ENCODE peak calls at places on chromosomes 6 and 20, in seven cellular contexts. D, G, Y, T, P, F and H are unnamed samples. For H3K36me3, the result is how much of the 10 kb centered on the place peaks cover.

GRCh38 chr6:5411414-5411813 is 150.1 kb downstream of the FARS2 start:
- DNase-seq in P (no peak), T (no peak), D (no peak), F (no peak), Y (no peak), G (no peak), H (no peak)

GRCh38 chr6:43368517-43369160 is 808 bp downstream of the ZNF318 start:
- DNase-seq in T (peak), G (peak), F (no peak), P (no peak), D (peak), Y (peak), H (no peak)

GRCh38 chr6:139713911-139714527 is 339.6 kb upstream of the CITED2 start:
- DNase-seq in Y (no peak), G (no peak), T (no peak), D (no peak), P (no peak), F (no peak), H (no peak)

GRCh38 chr6:14035448-14035847 is 82.1 kb upstream of the CD83 start:
- DNase-seq in P (no peak), T (peak), G (peak), F (no peak), Y (no peak), D (no peak), H (no peak)

GRCh38 chr6:160222491-160222890 is 36.1 kb downstream of the SLC22A2 start:
- DNase-seq in F (no peak), T (peak), P (no peak), D (no peak), Y (no peak), G (no peak), H (no peak)

GRCh38 chr20:25223765-25224720 is 23.8 kb upstream of the PYGB start:
- DNase-seq in D (peak), P (no peak), G (no peak), T (no peak), F (no peak), Y (no peak), H (no peak)

GRCh38 chr6:147905721-147906120 is 397.2 kb downstream of the SAMD5 start:
- DNase-seq in F (no peak), T (no peak), G (no peak), Y (no peak), P (no peak), D (no peak), H (no peak)

GRCh38 chr6:15479761-15480160 is 183.1 kb downstream of the DTNBP1 start:
- DNase-seq in G (no peak), Y (no peak), F (no peak), P (no peak), T (no peak), D (no peak), H (no peak)

GRCh38 chr6:27237089-27237723 is 10.3 kb upstream of the PRSS16 start:
- DNase-seq in Y (no peak), P (no peak), D (no peak), G (peak), T (peak), F (no peak), H (peak)

GRCh38 chr20:1313236-1313964 is 15.5 kb downstream of the SDCBP2 start:
- DNase-seq in P (peak), G (peak), F (peak), D (peak), Y (peak), T (peak), H (peak)

GRCh38 chr6:151658091-151658490 is 149.4 kb upstream of the ESR1 start:
- DNase-seq in T (no peak), Y (no peak), F (no peak), P (no peak), G (no peak), D (no peak), H (no peak)

GRCh38 chr6:137043710-137044365 is 927 bp downstream of the IL20RA start:
- DNase-seq in P (no peak), G (peak), F (no peak), T (peak), Y (peak), D (peak), H (no peak)

GRCh38 chr6:163872335-163872734 is 457.8 kb downstream of the QKI start:
- DNase-seq in Y (no peak), T (no peak), G (peak), P (no peak), D (no peak), F (no peak), H (no peak)

GRCh38 chr20:58313366-58313765 is 3.9 kb downstream of the RAB22A start:
- DNase-seq in T (no peak), F (no peak), D (no peak), G (no peak), Y (no peak), P (peak), H (no peak)

GRCh38 chr6:35381132-35381531 is 38.8 kb downstream of the PPARD start:
- DNase-seq in Y (no peak), P (no peak), G (no peak), D (no peak), T (no peak), F (no peak), H (no peak)

GRCh38 chr6:50816115-50816675 is 2.5 kb upstream of the TFAP2B start:
- DNase-seq in D (no peak), T (peak), F (no peak), Y (peak), P (peak), G (peak), H (peak)

GRCh38 chr6:15341311-15341710 is 95.4 kb downstream of the JARID2 start:
- DNase-seq in F (no peak), P (no peak), T (no peak), G (no peak), Y (no peak), D (no peak), H (no peak)

GRCh38 chr6:131729550-131729949 is 18.7 kb upstream of the CTAGE9 start:
- DNase-seq in F (no peak), P (no peak), D (no peak), T (no peak), Y (no peak), G (no peak), H (no peak)

GRCh38 chr6:53741417-53741816 is 53.4 kb upstream of the LRRC1 start:
- DNase-seq in P (no peak), F (no peak), G (no peak), Y (no peak), D (no peak), T (peak), H (no peak)

GRCh38 chr6:110946498-110946897 is 12.0 kb upstream of the GTF3C6 start:
- DNase-seq in T (no peak), G (no peak), F (no peak), Y (no peak), P (no peak), D (no peak), H (no peak)

GRCh38 chr6:31473244-31473643 is 24.7 kb upstream of the MICB start:
- DNase-seq in D (no peak), P (no peak), G (no peak), T (no peak), Y (no peak), F (no peak), H (no peak)

GRCh38 chr20:53163486-53163885 is 191.3 kb downstream of the TSHZ2 start:
- DNase-seq in P (no peak), T (no peak), D (no peak), F (no peak), G (no peak), Y (no peak), H (no peak)

GRCh38 chr6:43020847-43021246 is 576 bp upstream of the RRP36 start:
- DNase-seq in F (no peak), P (no peak), Y (no peak), G (peak), T (peak), D (no peak), H (no peak)

GRCh38 chr6:6730831-6731230 is 142.3 kb downstream of the LY86 start:
- DNase-seq in P (no peak), G (peak), F (peak), D (peak), Y (no peak), T (no peak), H (no peak)

GRCh38 chr6:170108890-170109587 is 181.8 kb downstream of the DLL1 start:
- DNase-seq in G (no peak), T (no peak), Y (no peak), P (no peak), D (no peak), F (no peak), H (no peak)

GRCh38 chr6:98118357-98119045 is 715.9 kb upstream of the POU3F2 start:
- DNase-seq in D (no peak), Y (peak), G (no peak), P (no peak), T (peak), F (no peak), H (no peak)

GRCh38 chr6:41341580-41341979 is 6.2 kb downstream of the NCR2 start:
- DNase-seq in D (no peak), F (no peak), G (no peak), Y (no peak), T (no peak), P (no peak), H (no peak)

GRCh38 chr6:10416863-10417641 is 2.2 kb upstream of the TFAP2A start:
- DNase-seq in P (no peak), F (no peak), T (peak), D (no peak), Y (no peak), G (no peak), H (no peak)
- H3K4me3 ChIP-seq in P (no peak), F (no peak), T (peak), D (no peak), Y (no peak), G (no peak), H (no peak)

GRCh38 chr6:132750455-132751248 is 7.1 kb downstream of the VNN2 start:
- DNase-seq in G (no peak), T (no peak), D (no peak), F (no peak), P (no peak), Y (no peak), H (no peak)
- H3K36me3 ChIP-seq in G (under half), T (under half), D (under half), F (under half), P (under half), Y (under half), H (under half)

GRCh38 chr6:18324708-18325047 is 60.3 kb upstream of the DEK start:
- DNase-seq in Y (no peak), F (no peak), G (no peak), D (no peak), P (no peak), T (no peak), H (no peak)
- H3K27ac ChIP-seq in Y (no peak), F (no peak), G (no peak), D (no peak), P (no peak), T (no peak), H (no peak)

DNA sequence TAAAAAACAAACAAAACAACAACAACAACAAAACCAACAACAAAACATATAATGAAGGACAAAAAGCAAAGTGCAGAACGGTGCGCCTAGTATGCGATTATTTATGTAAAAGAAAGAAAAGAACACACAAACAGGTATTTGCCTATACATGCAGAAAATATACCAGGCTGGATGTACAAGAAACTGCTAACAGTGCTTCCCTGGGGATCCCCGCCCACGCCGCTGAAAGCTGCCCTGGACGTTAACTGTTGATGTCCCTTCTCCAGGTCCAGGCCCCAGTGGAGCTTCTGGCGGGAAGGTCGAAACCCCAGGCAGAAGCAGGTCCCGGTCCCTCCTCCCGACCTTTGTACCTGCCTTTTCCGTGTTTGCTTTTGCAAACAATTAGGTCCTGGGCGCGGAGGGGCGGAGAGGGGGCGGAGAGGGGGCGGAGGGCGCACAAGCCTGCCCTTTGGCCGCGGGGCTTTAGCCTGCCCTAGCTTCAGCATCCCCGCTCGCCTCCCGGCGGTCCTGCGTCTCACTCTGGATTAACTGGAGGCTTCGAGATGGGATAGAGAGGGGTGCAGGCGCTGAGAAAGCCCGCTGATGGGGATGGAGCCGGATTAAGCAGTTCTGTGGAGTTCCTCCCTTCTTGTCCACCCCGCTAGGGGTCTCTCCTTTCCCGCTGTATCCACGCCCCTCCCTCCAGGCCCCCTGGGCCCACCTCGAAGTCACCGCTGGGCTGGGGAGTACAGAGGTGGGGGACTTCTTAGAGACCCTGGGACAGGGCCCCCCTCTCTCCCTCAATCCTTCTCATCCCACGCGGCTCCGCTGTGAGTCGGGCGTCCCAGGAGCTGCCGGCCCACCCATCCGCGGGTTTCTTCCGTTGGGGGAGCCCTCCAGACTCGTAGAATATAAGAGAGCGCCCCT is 8.2 kb upstream of the AHCY start:
- DNase-seq in F (no peak), G (peak), P (no peak), D (no peak), Y (peak), T (peak), H (no peak)
- H3K4me3 ChIP-seq in F (no peak), G (no peak), P (no peak), D (no peak), Y (peak), T (peak), H (no peak)

GRCh38 chr20:4876301-4876700 is 125.0 kb downstream of the SLC23A2 start:
- DNase-seq in P (no peak), Y (no peak), T (no peak), D (no peak), F (no peak), G (no peak), H (no peak)
- H3K36me3 ChIP-seq in P (under half), Y (under half), T (under half), D (under half), F (under half), G (half or more), H (under half)